ENCODE peak calls at places on chromosomes 1 and 21, in four cellular contexts. One of them, this sample, is unnamed.

GRCh38 chr21:29658177-29658933 is 281.4 kb downstream of the GRIK1 start:
- DNase-seq in AG08396: no peak
- DNase-seq in RWPE1: no peak
- DNase-seq in astrocyte of the spinal cord: no peak
- DNase-seq in this sample: no peak

GRCh38 chr1:62050165-62050564 is 144.5 kb upstream of the L1TD1 start:
- DNase-seq in AG08396: no peak
- DNase-seq in RWPE1: no peak
- DNase-seq in astrocyte of the spinal cord: no peak
- DNase-seq in this sample: no peak

GRCh38 chr1:46062651-46063319 is 69.6 kb downstream of the PIK3R3 start:
- DNase-seq in AG08396: peak; percentile 18
- DNase-seq in RWPE1: no peak
- DNase-seq in astrocyte of the spinal cord: peak; percentile 31
- DNase-seq in this sample: peak; percentile 47

GRCh38 chr1:10122926-10123325 is 87.4 kb upstream of the KIF1B start:
- DNase-seq in AG08396: peak; percentile 22
- DNase-seq in RWPE1: no peak
- DNase-seq in astrocyte of the spinal cord: peak; percentile 72
- DNase-seq in this sample: no peak

GRCh38 chr1:215043405-215043804 is 39.1 kb upstream of the KCNK2 start:
- DNase-seq in AG08396: no peak
- DNase-seq in RWPE1: no peak
- DNase-seq in astrocyte of the spinal cord: no peak
- DNase-seq in this sample: no peak

GRCh38 chr21:35488941-35489340 is 439.8 kb upstream of the RUNX1 start:
- DNase-seq in AG08396: no peak
- DNase-seq in RWPE1: peak; percentile 25
- DNase-seq in astrocyte of the spinal cord: no peak
- DNase-seq in this sample: no peak

GRCh38 chr21:31180256-31181088 is 142.2 kb upstream of the KRTAP19-8 start:
- DNase-seq in AG08396: peak; percentile 39
- DNase-seq in RWPE1: peak; percentile 44
- DNase-seq in astrocyte of the spinal cord: peak; percentile 55
- DNase-seq in this sample: peak; percentile 45

GRCh38 chr1:220462756-220463155 is 65.2 kb upstream of the MARK1 start:
- DNase-seq in AG08396: no peak
- DNase-seq in RWPE1: no peak
- DNase-seq in astrocyte of the spinal cord: no peak
- DNase-seq in this sample: no peak

GRCh38 chr1:211548321-211549091 is 30.5 kb downstream of the SLC30A1 start:
- DNase-seq in AG08396: no peak
- DNase-seq in RWPE1: no peak
- DNase-seq in astrocyte of the spinal cord: no peak
- DNase-seq in this sample: no peak

GRCh38 chr1:28553229-28553930 is 495 bp downstream of the TRNAU1AP start:
- DNase-seq in AG08396: peak; percentile 71
- DNase-seq in RWPE1: peak; percentile 50
- DNase-seq in astrocyte of the spinal cord: peak; percentile 41
- DNase-seq in this sample: no peak

GRCh38 chr1:218463194-218464156 is 118.3 kb downstream of the TGFB2 start:
- DNase-seq in AG08396: peak; percentile 19
- DNase-seq in RWPE1: peak; percentile 44
- DNase-seq in astrocyte of the spinal cord: peak; percentile 81
- DNase-seq in this sample: no peak

GRCh38 chr1:93578433-93578830 is 103.2 kb downstream of the BCAR3 start:
- DNase-seq in AG08396: no peak
- DNase-seq in RWPE1: no peak
- DNase-seq in astrocyte of the spinal cord: no peak
- DNase-seq in this sample: no peak

GRCh38 chr1:206674745-206675175 is 9.9 kb upstream of the MAPKAPK2 start:
- DNase-seq in AG08396: peak; percentile 91
- DNase-seq in RWPE1: peak; percentile 95
- DNase-seq in astrocyte of the spinal cord: peak; percentile 99
- DNase-seq in this sample: peak; percentile 97

GRCh38 chr21:37636152-37636860 is 269.7 kb downstream of the DYRK1A start:
- DNase-seq in AG08396: peak; percentile 77
- DNase-seq in RWPE1: peak; percentile 66
- DNase-seq in astrocyte of the spinal cord: peak; percentile 56
- DNase-seq in this sample: no peak

GRCh38 chr1:75233302-75233929 is 99.2 kb downstream of the LHX8 start:
- DNase-seq in AG08396: peak; percentile 3
- DNase-seq in RWPE1: peak; percentile 42
- DNase-seq in astrocyte of the spinal cord: peak; percentile 34
- DNase-seq in this sample: peak; percentile 55

GRCh38 chr21:34202553-34203332 is 129.4 kb downstream of the MRPS6 start:
- DNase-seq in AG08396: no peak
- DNase-seq in RWPE1: no peak
- DNase-seq in astrocyte of the spinal cord: no peak
- DNase-seq in this sample: no peak

GRCh38 chr1:151612506-151613274 is 840 bp downstream of the SNX27 start:
- DNase-seq in AG08396: peak; percentile 51
- DNase-seq in RWPE1: peak; percentile 24
- DNase-seq in astrocyte of the spinal cord: no peak
- DNase-seq in this sample: no peak

GRCh38 chr1:152053375-152053774 is 16.6 kb upstream of the S100A11 start:
- DNase-seq in AG08396: no peak
- DNase-seq in RWPE1: no peak
- DNase-seq in astrocyte of the spinal cord: no peak
- DNase-seq in this sample: no peak

GRCh38 chr1:184970691-184971161 is 3.6 kb downstream of the NIBAN1 start:
- DNase-seq in AG08396: no peak
- DNase-seq in RWPE1: no peak
- DNase-seq in astrocyte of the spinal cord: peak; percentile 51
- DNase-seq in this sample: peak; percentile 19

GRCh38 chr1:201015551-201016091 is 7.9 kb downstream of the KIF21B start:
- DNase-seq in AG08396: no peak
- DNase-seq in RWPE1: no peak
- DNase-seq in astrocyte of the spinal cord: no peak
- DNase-seq in this sample: no peak

GRCh38 chr1:232662910-232663309 is 33.0 kb upstream of the SIPA1L2 start:
- DNase-seq in AG08396: no peak
- DNase-seq in RWPE1: no peak
- DNase-seq in astrocyte of the spinal cord: no peak
- DNase-seq in this sample: no peak

GRCh38 chr1:28056129-28056925 is 32.1 kb downstream of the EYA3 start:
- DNase-seq in AG08396: no peak
- DNase-seq in RWPE1: no peak
- DNase-seq in astrocyte of the spinal cord: no peak
- DNase-seq in this sample: no peak

GRCh38 chr1:37477198-37477931 is 3.0 kb downstream of the ZC3H12A start:
- DNase-seq in AG08396: no peak
- DNase-seq in RWPE1: peak; percentile 53
- DNase-seq in astrocyte of the spinal cord: peak; percentile 50
- DNase-seq in this sample: peak; percentile 57

GRCh38 chr1:111516008-111516535 is 12.6 kb upstream of the ADORA3 start:
- DNase-seq in AG08396: peak; percentile 71
- DNase-seq in RWPE1: peak; percentile 8
- DNase-seq in astrocyte of the spinal cord: peak; percentile 51
- DNase-seq in this sample: no peak

GRCh38 chr1:17572264-17572985 is 32.9 kb downstream of the ARHGEF10L start:
- DNase-seq in AG08396: no peak
- DNase-seq in RWPE1: no peak
- DNase-seq in astrocyte of the spinal cord: no peak
- DNase-seq in this sample: no peak

GRCh38 chr21:17512245-17513213 is at the start of gene CXADR:
- DNase-seq in AG08396: peak; percentile 64
- DNase-seq in RWPE1: peak; percentile 84
- DNase-seq in astrocyte of the spinal cord: peak; percentile 64
- DNase-seq in this sample: peak; percentile 73

GRCh38 chr1:153733970-153734369 is 6.1 kb downstream of the INTS3 start:
- DNase-seq in AG08396: no peak
- DNase-seq in RWPE1: no peak
- DNase-seq in astrocyte of the spinal cord: no peak
- DNase-seq in this sample: no peak

GRCh38 chr1:1306661-1307260 is 969 bp downstream of the ACAP3 start:
- DNase-seq in AG08396: no peak
- DNase-seq in RWPE1: no peak
- DNase-seq in astrocyte of the spinal cord: no peak
- DNase-seq in this sample: no peak

GRCh38 chr1:89536555-89537393 is 12.1 kb downstream of the LRRC8B start:
- DNase-seq in AG08396: no peak
- DNase-seq in RWPE1: no peak
- DNase-seq in astrocyte of the spinal cord: no peak
- DNase-seq in this sample: no peak

GRCh38 chr1:59549903-59550302 is 253.0 kb downstream of the FGGY start:
- DNase-seq in AG08396: peak; percentile 20
- DNase-seq in RWPE1: no peak
- DNase-seq in astrocyte of the spinal cord: no peak
- DNase-seq in this sample: no peak

This sample was measured in H4.